ENCODE peak calls at places on chromosomes 5 and 9, in ten cellular contexts. One of them, this sample, is unnamed.

GRCh38 chr9:111356567-111357244 is 26.7 kb upstream of the OR2K2 start:
- DNase-seq in fibroblast of pulmonary artery: peak; percentile 88
- DNase-seq in choroid plexus epithelial cell: peak; percentile 90
- DNase-seq in Caco-2: no peak
- DNase-seq in mammary epithelial cell: peak; percentile 87
- DNase-seq in BE2C: no peak
- DNase-seq in mucosa of descending colon: no peak
- DNase-seq in osteocyte: no peak
- DNase-seq in natural killer cell: no peak
- DNase-seq in colonic mucosa: peak; percentile 20
- DNase-seq in this sample: no peak

GRCh38 chr9:76452839-76453238 is 6.1 kb upstream of the GCNT1 start:
- DNase-seq in fibroblast of pulmonary artery: no peak
- DNase-seq in mammary epithelial cell: no peak
- DNase-seq in Caco-2: no peak
- DNase-seq in choroid plexus epithelial cell: no peak
- DNase-seq in mucosa of descending colon: no peak
- DNase-seq in natural killer cell: no peak
- DNase-seq in colonic mucosa: no peak
- DNase-seq in osteocyte: no peak
- DNase-seq in BE2C: no peak
- DNase-seq in this sample: no peak

GRCh38 chr5:16736158-16736994 is 119.6 kb upstream of the RETREG1 start:
- DNase-seq in osteocyte: no peak
- DNase-seq in mammary epithelial cell: peak; percentile 95
- DNase-seq in choroid plexus epithelial cell: peak; percentile 86
- DNase-seq in fibroblast of pulmonary artery: peak; percentile 87
- DNase-seq in natural killer cell: no peak
- DNase-seq in Caco-2: peak; percentile 72
- DNase-seq in mucosa of descending colon: peak; percentile 82
- DNase-seq in colonic mucosa: peak; percentile 82
- DNase-seq in BE2C: no peak
- DNase-seq in this sample: no peak

GRCh38 chr5:92652735-92653134 is 928.3 kb downstream of the NR2F1-AS1 start:
- DNase-seq in fibroblast of pulmonary artery: no peak
- DNase-seq in colonic mucosa: no peak
- DNase-seq in choroid plexus epithelial cell: peak; percentile 37
- DNase-seq in mammary epithelial cell: no peak
- DNase-seq in mucosa of descending colon: no peak
- DNase-seq in Caco-2: no peak
- DNase-seq in osteocyte: no peak
- DNase-seq in BE2C: no peak
- DNase-seq in natural killer cell: no peak
- DNase-seq in this sample: no peak

GRCh38 chr9:135030711-135031245 is 56.7 kb upstream of the OLFM1 start:
- DNase-seq in BE2C: peak; percentile 60
- DNase-seq in mammary epithelial cell: no peak
- DNase-seq in fibroblast of pulmonary artery: no peak
- DNase-seq in Caco-2: no peak
- DNase-seq in colonic mucosa: no peak
- DNase-seq in osteocyte: no peak
- DNase-seq in choroid plexus epithelial cell: no peak
- DNase-seq in mucosa of descending colon: no peak
- DNase-seq in natural killer cell: no peak
- DNase-seq in this sample: no peak

GRCh38 chr9:99023229-99023628 is 79.5 kb downstream of the COL15A1 start:
- DNase-seq in mucosa of descending colon: no peak
- DNase-seq in osteocyte: no peak
- DNase-seq in mammary epithelial cell: no peak
- DNase-seq in choroid plexus epithelial cell: no peak
- DNase-seq in natural killer cell: no peak
- DNase-seq in BE2C: no peak
- DNase-seq in fibroblast of pulmonary artery: no peak
- DNase-seq in Caco-2: no peak
- DNase-seq in colonic mucosa: no peak
- DNase-seq in this sample: no peak

GRCh38 chr9:693460-694390 is 147.8 kb upstream of the DMRT1 start:
- DNase-seq in Caco-2: no peak
- DNase-seq in colonic mucosa: peak; percentile 44
- DNase-seq in osteocyte: peak; percentile 44
- DNase-seq in mucosa of descending colon: peak; percentile 53
- DNase-seq in mammary epithelial cell: no peak
- DNase-seq in fibroblast of pulmonary artery: peak; percentile 86
- DNase-seq in BE2C: no peak
- DNase-seq in choroid plexus epithelial cell: peak; percentile 80
- DNase-seq in natural killer cell: no peak
- DNase-seq in this sample: no peak

GRCh38 chr5:136036991-136037705 is 8.4 kb downstream of the TGFBI start:
- DNase-seq in Caco-2: no peak
- DNase-seq in BE2C: no peak
- DNase-seq in choroid plexus epithelial cell: peak; percentile 69
- DNase-seq in mucosa of descending colon: peak; percentile 45
- DNase-seq in fibroblast of pulmonary artery: peak; percentile 66
- DNase-seq in osteocyte: no peak
- DNase-seq in colonic mucosa: peak; percentile 56
- DNase-seq in mammary epithelial cell: peak; percentile 91
- DNase-seq in natural killer cell: no peak
- DNase-seq in this sample: no peak

GRCh38 chr5:135492319-135492626 is 40.1 kb upstream of the TIFAB start:
- DNase-seq in colonic mucosa: no peak
- DNase-seq in fibroblast of pulmonary artery: no peak
- DNase-seq in mammary epithelial cell: peak; percentile 73
- DNase-seq in mucosa of descending colon: no peak
- DNase-seq in BE2C: no peak
- DNase-seq in natural killer cell: peak; percentile 5
- DNase-seq in choroid plexus epithelial cell: no peak
- DNase-seq in Caco-2: no peak
- DNase-seq in osteocyte: no peak
- DNase-seq in this sample: no peak

GRCh38 chr9:124029617-124030016 is 18.0 kb downstream of the LHX2 start:
- DNase-seq in natural killer cell: no peak
- DNase-seq in fibroblast of pulmonary artery: no peak
- DNase-seq in Caco-2: no peak
- DNase-seq in colonic mucosa: no peak
- DNase-seq in mammary epithelial cell: no peak
- DNase-seq in BE2C: no peak
- DNase-seq in mucosa of descending colon: no peak
- DNase-seq in choroid plexus epithelial cell: no peak
- DNase-seq in osteocyte: no peak
- DNase-seq in this sample: no peak

GRCh38 chr9:93416530-93417235 is 34.8 kb upstream of the FAM120A start:
- DNase-seq in BE2C: no peak
- DNase-seq in choroid plexus epithelial cell: no peak
- DNase-seq in natural killer cell: no peak
- DNase-seq in mucosa of descending colon: no peak
- DNase-seq in Caco-2: no peak
- DNase-seq in colonic mucosa: no peak
- DNase-seq in mammary epithelial cell: no peak
- DNase-seq in osteocyte: no peak
- DNase-seq in fibroblast of pulmonary artery: no peak
- DNase-seq in this sample: no peak

GRCh38 chr5:55231476-55232193 is 1.8 kb downstream of the CCNO start:
- DNase-seq in colonic mucosa: peak; percentile 34
- DNase-seq in mucosa of descending colon: peak; percentile 30
- DNase-seq in osteocyte: no peak
- DNase-seq in natural killer cell: no peak
- DNase-seq in choroid plexus epithelial cell: no peak
- DNase-seq in BE2C: peak; percentile 49
- DNase-seq in mammary epithelial cell: no peak
- DNase-seq in Caco-2: peak; percentile 46
- DNase-seq in fibroblast of pulmonary artery: no peak
- DNase-seq in this sample: no peak

GRCh38 chr5:55597014-55597981 is 62.5 kb upstream of the PLPP1 start:
- DNase-seq in fibroblast of pulmonary artery: peak; percentile 77
- DNase-seq in BE2C: no peak
- DNase-seq in choroid plexus epithelial cell: peak; percentile 33
- DNase-seq in osteocyte: peak; percentile 68
- DNase-seq in mammary epithelial cell: peak; percentile 95
- DNase-seq in natural killer cell: no peak
- DNase-seq in Caco-2: no peak
- DNase-seq in mucosa of descending colon: no peak
- DNase-seq in colonic mucosa: peak; percentile 60
- DNase-seq in this sample: no peak

GRCh38 chr9:33193818-33194217 is 26.7 kb upstream of the B4GALT1 start:
- DNase-seq in colonic mucosa: no peak
- DNase-seq in Caco-2: no peak
- DNase-seq in BE2C: no peak
- DNase-seq in mucosa of descending colon: no peak
- DNase-seq in mammary epithelial cell: peak; percentile 70
- DNase-seq in fibroblast of pulmonary artery: no peak
- DNase-seq in natural killer cell: no peak
- DNase-seq in osteocyte: no peak
- DNase-seq in choroid plexus epithelial cell: no peak
- DNase-seq in this sample: no peak

GRCh38 chr9:6827370-6827949 is 69.7 kb downstream of the KDM4C start:
- DNase-seq in osteocyte: no peak
- DNase-seq in mammary epithelial cell: peak; percentile 20
- DNase-seq in natural killer cell: no peak
- DNase-seq in mucosa of descending colon: peak; percentile 49
- DNase-seq in choroid plexus epithelial cell: peak; percentile 71
- DNase-seq in Caco-2: no peak
- DNase-seq in colonic mucosa: peak; percentile 33
- DNase-seq in fibroblast of pulmonary artery: peak; percentile 69
- DNase-seq in BE2C: peak; percentile 51
- DNase-seq in this sample: no peak

GRCh38 chr9:137694962-137695875 is 76.4 kb downstream of the EHMT1 start:
- DNase-seq in Caco-2: peak; percentile 49
- DNase-seq in fibroblast of pulmonary artery: peak; percentile 33
- DNase-seq in colonic mucosa: peak; percentile 51
- DNase-seq in BE2C: peak; percentile 48
- DNase-seq in mucosa of descending colon: peak; percentile 70
- DNase-seq in mammary epithelial cell: no peak
- DNase-seq in choroid plexus epithelial cell: peak; percentile 62
- DNase-seq in osteocyte: no peak
- DNase-seq in natural killer cell: no peak
- DNase-seq in this sample: no peak

GRCh38 chr9:10251490-10251889 is 361.3 kb downstream of the PTPRD start:
- DNase-seq in Caco-2: no peak
- DNase-seq in fibroblast of pulmonary artery: peak; percentile 63
- DNase-seq in BE2C: no peak
- DNase-seq in choroid plexus epithelial cell: peak; percentile 92
- DNase-seq in mucosa of descending colon: no peak
- DNase-seq in osteocyte: no peak
- DNase-seq in colonic mucosa: no peak
- DNase-seq in mammary epithelial cell: peak; percentile 32
- DNase-seq in natural killer cell: no peak
- DNase-seq in this sample: no peak

GRCh38 chr5:150045512-150045911 is 40.8 kb downstream of the CSF1R start:
- DNase-seq in mucosa of descending colon: no peak
- DNase-seq in mammary epithelial cell: no peak
- DNase-seq in BE2C: no peak
- DNase-seq in natural killer cell: no peak
- DNase-seq in choroid plexus epithelial cell: no peak
- DNase-seq in osteocyte: no peak
- DNase-seq in colonic mucosa: no peak
- DNase-seq in Caco-2: no peak
- DNase-seq in fibroblast of pulmonary artery: no peak
- DNase-seq in this sample: no peak
- TF ChIP-seq CTCF in mucosa of descending colon: no peak
- TF ChIP-seq CTCF in mammary epithelial cell: peak; percentile 37
- TF ChIP-seq CTCF in BE2C: peak; percentile 34
- TF ChIP-seq CTCF in natural killer cell: no peak
- TF ChIP-seq CTCF in choroid plexus epithelial cell: no peak
- TF ChIP-seq CTCF in osteocyte: no peak
- TF ChIP-seq CTCF in colonic mucosa: no peak
- TF ChIP-seq CTCF in Caco-2: peak; percentile 29
- TF ChIP-seq CTCF in fibroblast of pulmonary artery: no peak
- TF ChIP-seq CTCF in this sample: peak; percentile 26

GRCh38 chr9:122135529-122135859 is 24.1 kb downstream of the NDUFA8 start:
- DNase-seq in choroid plexus epithelial cell: no peak
- DNase-seq in osteocyte: no peak
- DNase-seq in mammary epithelial cell: no peak
- DNase-seq in colonic mucosa: no peak
- DNase-seq in mucosa of descending colon: no peak
- DNase-seq in fibroblast of pulmonary artery: no peak
- DNase-seq in natural killer cell: no peak
- DNase-seq in BE2C: no peak
- DNase-seq in Caco-2: no peak
- DNase-seq in this sample: no peak
- TF ChIP-seq CTCF in choroid plexus epithelial cell: no peak
- TF ChIP-seq CTCF in osteocyte: no peak
- TF ChIP-seq CTCF in mammary epithelial cell: no peak
- TF ChIP-seq CTCF in colonic mucosa: no peak
- TF ChIP-seq CTCF in mucosa of descending colon: no peak
- TF ChIP-seq CTCF in fibroblast of pulmonary artery: no peak
- TF ChIP-seq CTCF in natural killer cell: no peak
- TF ChIP-seq CTCF in BE2C: no peak
- TF ChIP-seq CTCF in Caco-2: no peak
- TF ChIP-seq CTCF in this sample: no peak

GRCh38 chr9:131185924-131186323 is 60.5 kb downstream of the NUP214 start:
- DNase-seq in colonic mucosa: no peak
- DNase-seq in fibroblast of pulmonary artery: no peak
- DNase-seq in BE2C: no peak
- DNase-seq in natural killer cell: no peak
- DNase-seq in mucosa of descending colon: no peak
- DNase-seq in choroid plexus epithelial cell: no peak
- DNase-seq in mammary epithelial cell: no peak
- DNase-seq in osteocyte: no peak
- DNase-seq in Caco-2: no peak
- DNase-seq in this sample: no peak
- TF ChIP-seq CTCF in colonic mucosa: no peak
- TF ChIP-seq CTCF in fibroblast of pulmonary artery: no peak
- TF ChIP-seq CTCF in BE2C: no peak
- TF ChIP-seq CTCF in natural killer cell: no peak
- TF ChIP-seq CTCF in mucosa of descending colon: no peak
- TF ChIP-seq CTCF in choroid plexus epithelial cell: no peak
- TF ChIP-seq CTCF in mammary epithelial cell: no peak
- TF ChIP-seq CTCF in osteocyte: no peak
- TF ChIP-seq CTCF in Caco-2: no peak
- TF ChIP-seq CTCF in this sample: no peak

GRCh38 chr5:139393497-139394122 is 1.3 kb downstream of the PROB1 start:
- DNase-seq in mucosa of descending colon: peak; percentile 35
- DNase-seq in natural killer cell: no peak
- DNase-seq in fibroblast of pulmonary artery: no peak
- DNase-seq in BE2C: no peak
- DNase-seq in osteocyte: no peak
- DNase-seq in colonic mucosa: no peak
- DNase-seq in Caco-2: no peak
- DNase-seq in mammary epithelial cell: no peak
- DNase-seq in choroid plexus epithelial cell: no peak
- DNase-seq in this sample: no peak

GRCh38 chr5:139394123-139394653 is 716 bp downstream of the PROB1 start:
- DNase-seq in Caco-2: no peak
- DNase-seq in BE2C: peak; percentile 60
- DNase-seq in fibroblast of pulmonary artery: no peak
- DNase-seq in mucosa of descending colon: peak; percentile 60
- DNase-seq in osteocyte: no peak
- DNase-seq in natural killer cell: peak; percentile 48
- DNase-seq in colonic mucosa: peak; percentile 62
- DNase-seq in choroid plexus epithelial cell: peak; percentile 59
- DNase-seq in mammary epithelial cell: no peak
- DNase-seq in this sample: no peak

GRCh38 chr5:139391570-139392323 is 2.0 kb upstream of the MZB1 start:
- DNase-seq in natural killer cell: no peak
- DNase-seq in colonic mucosa: peak; percentile 85
- DNase-seq in BE2C: no peak
- DNase-seq in Caco-2: no peak
- DNase-seq in mammary epithelial cell: peak; percentile 73
- DNase-seq in osteocyte: no peak
- DNase-seq in fibroblast of pulmonary artery: no peak
- DNase-seq in mucosa of descending colon: peak; percentile 71
- DNase-seq in choroid plexus epithelial cell: no peak
- DNase-seq in this sample: no peak

GRCh38 chr5:139392324-139392677 is 2.6 kb upstream of the MZB1 start:
- DNase-seq in osteocyte: no peak
- DNase-seq in natural killer cell: no peak
- DNase-seq in mammary epithelial cell: no peak
- DNase-seq in Caco-2: no peak
- DNase-seq in BE2C: no peak
- DNase-seq in fibroblast of pulmonary artery: no peak
- DNase-seq in colonic mucosa: no peak
- DNase-seq in mucosa of descending colon: no peak
- DNase-seq in choroid plexus epithelial cell: no peak
- DNase-seq in this sample: no peak

GRCh38 chr5:139392678-139393496 is 2.0 kb downstream of the PROB1 start:
- DNase-seq in Caco-2: peak; percentile 85
- DNase-seq in fibroblast of pulmonary artery: peak; percentile 48
- DNase-seq in BE2C: peak; percentile 87
- DNase-seq in mucosa of descending colon: peak; percentile 83
- DNase-seq in choroid plexus epithelial cell: peak; percentile 76
- DNase-seq in mammary epithelial cell: no peak
- DNase-seq in osteocyte: no peak
- DNase-seq in colonic mucosa: peak; percentile 82
- DNase-seq in natural killer cell: peak; percentile 74
- DNase-seq in this sample: no peak
- TF ChIP-seq CTCF in Caco-2: peak; percentile 85
- TF ChIP-seq CTCF in fibroblast of pulmonary artery: peak; percentile 42
- TF ChIP-seq CTCF in BE2C: peak; percentile 65
- TF ChIP-seq CTCF in mucosa of descending colon: peak; percentile 33
- TF ChIP-seq CTCF in choroid plexus epithelial cell: peak; percentile 64
- TF ChIP-seq CTCF in mammary epithelial cell: peak; percentile 5
- TF ChIP-seq CTCF in osteocyte: peak; percentile 58
- TF ChIP-seq CTCF in colonic mucosa: peak; percentile 74
- TF ChIP-seq CTCF in natural killer cell: peak; percentile 69
- TF ChIP-seq CTCF in this sample: peak; percentile 92